ENCODE peak calls at places on chromosomes 2 and 18, in seven cellular contexts. Z, D, K, X, L, J and F are unnamed samples.

GRCh38 chr18:12645751-12646203 is 12.1 kb downstream of the SPIRE1 start:
- DNase-seq in Z (no peak), D (peak; percentile 88), K (peak; percentile 59), X (peak; percentile 59), L (no peak), J (no peak), F (peak; percentile 66)

GRCh38 chr2:189412330-189412953 is 28.8 kb upstream of the WDR75 start:
- DNase-seq in Z (no peak), D (no peak), K (no peak), X (peak; percentile 49), L (no peak), J (peak; percentile 44), F (no peak)

GRCh38 chr2:234879671-234880455 is 72.0 kb upstream of the SH3BP4 start:
- DNase-seq in Z (no peak), D (no peak), K (no peak), X (peak; percentile 74), L (no peak), J (no peak), F (no peak)

GRCh38 chr18:23563377-23564043 is 22.8 kb downstream of the NPC1 start:
- DNase-seq in Z (no peak), D (no peak), K (no peak), X (peak; percentile 70), L (no peak), J (no peak), F (no peak)

GRCh38 chr2:9021563-9022211 is 18.2 kb upstream of the MBOAT2 start:
- DNase-seq in Z (no peak), D (no peak), K (no peak), X (peak; percentile 15), L (no peak), J (no peak), F (no peak)

GRCh38 chr2:222532315-222532714 is 108.0 kb downstream of the SGPP2 start:
- DNase-seq in Z (no peak), D (no peak), K (no peak), X (peak; percentile 70), L (no peak), J (no peak), F (no peak)

GRCh38 chr2:26463252-26464207 is 14.4 kb downstream of the OTOF start:
- DNase-seq in Z (no peak), D (peak; percentile 63), K (no peak), X (no peak), L (peak; percentile 76), J (no peak), F (no peak)

GRCh38 chr2:72062336-72062735 is 85.3 kb downstream of the CYP26B1 start:
- DNase-seq in Z (no peak), D (no peak), K (no peak), X (no peak), L (no peak), J (no peak), F (no peak)

GRCh38 chr2:108128226-108128786 is 111.5 kb upstream of the SULT1C3 start:
- DNase-seq in Z (no peak), D (no peak), K (peak; percentile 95), X (no peak), L (no peak), J (no peak), F (peak; percentile 61)

GRCh38 chr2:14350856-14351255 is 281.7 kb upstream of the LRATD1 start:
- DNase-seq in Z (no peak), D (no peak), K (no peak), X (peak; percentile 54), L (no peak), J (no peak), F (no peak)

GRCh38 chr2:88055049-88055435 is 541 bp downstream of the KRCC1 start:
- DNase-seq in Z (no peak), D (no peak), K (no peak), X (peak; percentile 16), L (no peak), J (no peak), F (no peak)

GRCh38 chr2:174787485-174788205 is 23.4 kb upstream of the CHRNA1 start:
- DNase-seq in Z (no peak), D (no peak), K (no peak), X (no peak), L (no peak), J (peak; percentile 100), F (no peak)

GRCh38 chr2:237598468-237599208 is 8.1 kb upstream of the RAB17 start:
- DNase-seq in Z (no peak), D (no peak), K (no peak), X (no peak), L (peak; percentile 64), J (no peak), F (no peak)

GRCh38 chr2:46847185-46847710 is 68.4 kb downstream of the MCFD2 start:
- DNase-seq in Z (peak; percentile 98), D (peak; percentile 96), K (peak; percentile 92), X (peak; percentile 80), L (peak; percentile 95), J (peak; percentile 95), F (peak; percentile 1)

GRCh38 chr18:4641969-4642368 is 186.9 kb upstream of the DLGAP1 start:
- DNase-seq in Z (no peak), D (no peak), K (no peak), X (no peak), L (no peak), J (no peak), F (no peak)

GRCh38 chr2:241559489-241560180 is 1.1 kb downstream of the BOK start:
- DNase-seq in Z (no peak), D (no peak), K (no peak), X (peak; percentile 30), L (no peak), J (no peak), F (peak; percentile 8)

GRCh38 chr18:79485788-79486355 is 90.1 kb downstream of the NFATC1 start:
- DNase-seq in Z (no peak), D (peak; percentile 83), K (no peak), X (no peak), L (peak; percentile 73), J (peak; percentile 64), F (no peak)

GRCh38 chr2:217866457-217866856 is 136.3 kb downstream of the TNS1 start:
- DNase-seq in Z (no peak), D (no peak), K (no peak), X (no peak), L (no peak), J (no peak), F (no peak)

GRCh38 chr18:3842844-3843243 is 392.9 kb downstream of the TGIF1 start:
- DNase-seq in Z (no peak), D (no peak), K (no peak), X (no peak), L (no peak), J (no peak), F (no peak)

GRCh38 chr2:28487258-28487657 is 8.6 kb upstream of the PLB1 start:
- DNase-seq in Z (no peak), D (no peak), K (no peak), X (no peak), L (no peak), J (no peak), F (no peak)

GRCh38 chr2:84946204-84947009 is 24.6 kb upstream of the KCMF1 start:
- DNase-seq in Z (peak; percentile 85), D (peak; percentile 52), K (no peak), X (peak; percentile 100), L (no peak), J (no peak), F (no peak)

GRCh38 chr2:79994915-79995419 is 309.6 kb downstream of the LRRTM1 start:
- DNase-seq in Z (no peak), D (no peak), K (no peak), X (no peak), L (no peak), J (no peak), F (no peak)

GRCh38 chr2:232890896-232891601 is 21.0 kb downstream of the SNORC start:
- DNase-seq in Z (no peak), D (peak; percentile 60), K (peak; percentile 82), X (peak; percentile 63), L (peak; percentile 67), J (peak; percentile 5), F (peak; percentile 92)

GRCh38 chr2:112640800-112641675 is 4.7 kb upstream of the SLC20A1 start:
- DNase-seq in Z (no peak), D (no peak), K (no peak), X (peak; percentile 76), L (no peak), J (no peak), F (no peak)

GRCh38 chr2:26970928-26971627 is 641 bp downstream of the MAPRE3 start:
- DNase-seq in Z (no peak), D (peak; percentile 65), K (no peak), X (peak; percentile 48), L (peak; percentile 77), J (no peak), F (no peak)

GRCh38 chr2:230713331-230714121 is 884 bp downstream of the CAB39 start:
- DNase-seq in Z (peak; percentile 46), D (peak; percentile 71), K (no peak), X (no peak), L (peak; percentile 82), J (no peak), F (no peak)

GRCh38 chr2:207231962-207232361 is 66.2 kb upstream of the KLF7 start:
- DNase-seq in Z (no peak), D (no peak), K (no peak), X (no peak), L (no peak), J (no peak), F (no peak)

GRCh38 chr18:31041346-31042067 is 1.0 kb downstream of the DSC3 start:
- DNase-seq in Z (no peak), D (no peak), K (no peak), X (peak; percentile 36), L (peak; percentile 55), J (no peak), F (no peak)

GRCh38 chr2:175478369-175478768 is 296.9 kb upstream of the ATP5MC3 start:
- DNase-seq in Z (no peak), D (no peak), K (no peak), X (peak; percentile 30), L (no peak), J (no peak), F (no peak)

GRCh38 chr2:225122582-225123486 is 80.6 kb upstream of the DOCK10 start:
- DNase-seq in Z (no peak), D (no peak), K (no peak), X (no peak), L (no peak), J (no peak), F (no peak)

GRCh38 chr2:128414351-128414750 is 95.7 kb upstream of the HS6ST1 start:
- DNase-seq in Z (peak; percentile 4), D (peak; percentile 34), K (no peak), X (no peak), L (peak; percentile 5), J (no peak), F (no peak)

GRCh38 chr2:42086500-42086953 is 38.7 kb downstream of the PKDCC start:
- DNase-seq in Z (peak; percentile 48), D (no peak), K (peak; percentile 45), X (peak; percentile 51), L (no peak), J (no peak), F (no peak)

GRCh38 chr2:176105727-176106635 is 1.1 kb upstream of the HOXD11 start:
- DNase-seq in Z (no peak), D (no peak), K (no peak), X (no peak), L (no peak), J (no peak), F (no peak)

GRCh38 chr18:41113885-41114482 is 841.0 kb upstream of the PIK3C3 start:
- DNase-seq in Z (no peak), D (no peak), K (no peak), X (peak; percentile 38), L (no peak), J (no peak), F (no peak)